ENCODE peak calls at places on chromosomes 16 and 17, in four cellular contexts. Y is activated CD8-positive, alpha-beta memory T cell treated with anti-CD3 and anti-CD28 coated beads for 24 hours; A is MM.1S; J is activated CD4-positive, alpha-beta T cell treated with anti-CD3 and anti-CD28 coated beads, Interleukin-2, amount 10 ng/mL, durations not matched to agents 7 days and 5 days. D is an unnamed sample.

GRCh38 chr16:21183995-21184394 is 25.5 kb downstream of the LDAF1 start:
- DNase-seq in A (no peak), J (no peak), Y (no peak), D (no peak)

GRCh38 chr17:37683454-37683984 is 40.3 kb upstream of the DDX52 start:
- DNase-seq in J (peak), Y (no peak), A (no peak), D (no peak)

GRCh38 chr17:12619444-12620199 is 46.1 kb upstream of the MYOCD start:
- DNase-seq in A (no peak), Y (no peak), J (no peak), D (no peak)

GRCh38 chr16:60929-61878 is 7.6 kb downstream of the SNRNP25 start:
- DNase-seq in Y (no peak), A (no peak), J (no peak), D (peak)

GRCh38 chr16:12754824-12755543 is 48.7 kb downstream of the CPPED1 start:
- DNase-seq in J (no peak), A (no peak), Y (no peak), D (no peak)

GRCh38 chr16:81140930-81141780 is 45.0 kb upstream of the GCSH start:
- DNase-seq in J (no peak), A (no peak), Y (no peak), D (peak)

GRCh38 chr16:1497014-1497598 is 3.9 kb downstream of the TELO2 start:
- DNase-seq in J (no peak), A (no peak), Y (no peak), D (no peak)

GRCh38 chr17:36082062-36082461 is 7.9 kb downstream of the CCL3 start:
- DNase-seq in Y (no peak), A (peak), J (no peak), D (no peak)

GRCh38 chr17:29733151-29733550 is 110.4 kb upstream of the CORO6 start:
- DNase-seq in Y (no peak), J (no peak), A (no peak), D (no peak)

GRCh38 chr16:29804455-29805231 is 1.7 kb upstream of the MAZ start:
- DNase-seq in J (no peak), Y (no peak), A (peak), D (peak)

GRCh38 chr16:85751665-85752501 is 987 bp upstream of the C16orf74 start:
- DNase-seq in J (no peak), Y (no peak), A (no peak), D (peak)

GRCh38 chr17:30950669-30951399 is 20.0 kb upstream of the RNF135 start:
- DNase-seq in J (no peak), Y (no peak), A (no peak), D (no peak)

GRCh38 chr17:47855737-47856136 is 4.8 kb upstream of the SP6 start:
- DNase-seq in A (no peak), Y (no peak), J (no peak), D (no peak)

GRCh38 chr17:28716740-28717577 is 709 bp downstream of the RAB34 start:
- DNase-seq in Y (no peak), J (no peak), A (no peak), D (peak)

D was measured in H7.